ENCODE peak calls at places on chromosomes 12 and 14, in nine cellular contexts. P is psoas muscle, A is Calu3, G is AG09319, O is progenitor cell of endocrine pancreas, K is cardiac muscle cell, J is HCT116, T is GM13977, R is mesothelial cell of epicardium. D is an unnamed sample.

GRCh38 chr14:95255487-95255886 is 64.2 kb downstream of the CLMN start:
- DNase-seq in P (peak), A (peak), G (no peak), O (no peak), K (peak), J (peak), T (no peak), R (no peak), D (no peak)

GRCh38 chr12:55934343-55934742 is 3.4 kb downstream of the DGKA start:
- DNase-seq in P (no peak), A (no peak), G (no peak), O (no peak), K (no peak), J (no peak), T (no peak), R (no peak), D (no peak)

GRCh38 chr12:127149226-127149964 is 1117.6 kb upstream of the TMEM132C start:
- DNase-seq in P (no peak), A (no peak), G (peak), O (no peak), K (no peak), J (no peak), T (no peak), R (no peak), D (no peak)

GRCh38 chr12:129614221-129614885 is 289.5 kb downstream of the TMEM132D start:
- DNase-seq in P (no peak), A (no peak), G (no peak), O (no peak), K (no peak), J (no peak), T (no peak), R (no peak), D (no peak)

GRCh38 chr12:102486153-102486552 is 5.8 kb upstream of the IGF1 start:
- DNase-seq in P (no peak), A (no peak), G (no peak), O (no peak), K (no peak), J (no peak), T (no peak), R (no peak), D (no peak)

GRCh38 chr14:54719406-54719805 is 152.5 kb downstream of the SAMD4A start:
- DNase-seq in P (no peak), A (no peak), G (no peak), O (no peak), K (no peak), J (no peak), T (no peak), R (no peak), D (no peak)

GRCh38 chr12:1913377-1914115 is 4.9 kb downstream of the CACNA2D4 start:
- DNase-seq in P (no peak), A (no peak), G (no peak), O (no peak), K (peak), J (no peak), T (peak), R (peak), D (no peak)

GRCh38 chr12:66823857-66824570 is 145.1 kb upstream of the GRIP1 start:
- DNase-seq in P (no peak), A (peak), G (no peak), O (no peak), K (peak), J (no peak), T (no peak), R (no peak), D (peak)

GRCh38 chr12:12265571-12266388 is 1.1 kb downstream of the LRP6 start:
- DNase-seq in P (no peak), A (no peak), G (no peak), O (no peak), K (peak), J (no peak), T (peak), R (no peak), D (no peak)

GRCh38 chr12:38921025-38921677 is 15.8 kb upstream of the CPNE8 start:
- DNase-seq in P (no peak), A (peak), G (no peak), O (peak), K (peak), J (peak), T (peak), R (no peak), D (peak)
- TF ChIP-seq CTCF in P (peak), A (peak), G (peak), O (peak), K (peak), J (peak), T (peak), R (peak), D (peak)

GRCh38 chr12:113891167-113891692 is 74.9 kb downstream of the RBM19 start:
- DNase-seq in P (no peak), A (no peak), G (no peak), O (no peak), K (no peak), J (no peak), T (no peak), R (no peak), D (no peak)

GRCh38 chr12:113889076-113889475 is 77.0 kb downstream of the RBM19 start:
- DNase-seq in P (no peak), A (no peak), G (no peak), O (no peak), K (no peak), J (no peak), T (no peak), R (no peak), D (no peak)

GRCh38 chr12:113888435-113888834 is 77.7 kb downstream of the RBM19 start:
- DNase-seq in P (no peak), A (no peak), G (no peak), O (no peak), K (no peak), J (no peak), T (no peak), R (no peak), D (no peak)

GRCh38 chr12:113891737-113892520 is 74.2 kb downstream of the RBM19 start:
- DNase-seq in P (no peak), A (no peak), G (no peak), O (no peak), K (no peak), J (peak), T (no peak), R (no peak), D (no peak)

GRCh38 chr12:113889806-113890581 is 76.1 kb downstream of the RBM19 start:
- DNase-seq in P (no peak), A (no peak), G (no peak), O (no peak), K (no peak), J (no peak), T (no peak), R (no peak), D (no peak)
- TF ChIP-seq CTCF in P (no peak), A (no peak), G (no peak), O (no peak), K (no peak), J (no peak), T (no peak), R (no peak), D (no peak)

GRCh38 chr12:30822385-30823139 is 67.8 kb upstream of the CAPRIN2 start:
- DNase-seq in P (peak), A (peak), G (no peak), O (peak), K (peak), J (no peak), T (peak), R (peak), D (no peak)

GRCh38 chr12:30813741-30814687 is 59.3 kb upstream of the CAPRIN2 start:
- DNase-seq in P (no peak), A (no peak), G (no peak), O (no peak), K (no peak), J (no peak), T (no peak), R (no peak), D (no peak)

GRCh38 chr12:30820406-30820946 is 65.7 kb upstream of the CAPRIN2 start:
- DNase-seq in P (no peak), A (no peak), G (no peak), O (no peak), K (no peak), J (no peak), T (no peak), R (no peak), D (no peak)

GRCh38 chr12:30816742-30817465 is 62.2 kb upstream of the CAPRIN2 start:
- DNase-seq in P (no peak), A (no peak), G (no peak), O (no peak), K (no peak), J (no peak), T (no peak), R (no peak), D (no peak)

DNA sequence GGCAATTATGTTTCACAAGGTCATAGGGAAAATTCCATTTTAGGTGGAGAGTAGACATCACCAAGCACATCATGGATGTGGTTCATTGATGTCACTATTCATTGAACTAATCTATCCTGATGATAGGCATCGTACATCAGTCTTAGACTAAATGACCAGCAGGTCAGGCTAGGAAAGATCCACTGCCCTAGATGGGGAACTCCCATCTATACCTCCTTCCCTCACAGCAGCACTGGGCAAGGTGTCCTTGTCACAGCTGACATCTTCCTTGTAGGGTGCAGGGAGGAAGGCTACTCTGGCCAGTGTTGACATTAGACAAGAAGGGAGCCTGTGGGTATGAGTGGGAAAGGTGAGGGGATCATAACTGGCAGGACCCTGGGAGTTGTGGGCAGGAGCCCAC is 63.8 kb upstream of the CAPRIN2 start:
- DNase-seq in P (no peak), A (no peak), G (no peak), O (no peak), K (no peak), J (no peak), T (no peak), R (no peak), D (no peak)
- TF ChIP-seq CTCF in P (no peak), A (no peak), G (no peak), O (no peak), K (no peak), J (no peak), T (no peak), R (no peak), D (no peak)

DNA sequence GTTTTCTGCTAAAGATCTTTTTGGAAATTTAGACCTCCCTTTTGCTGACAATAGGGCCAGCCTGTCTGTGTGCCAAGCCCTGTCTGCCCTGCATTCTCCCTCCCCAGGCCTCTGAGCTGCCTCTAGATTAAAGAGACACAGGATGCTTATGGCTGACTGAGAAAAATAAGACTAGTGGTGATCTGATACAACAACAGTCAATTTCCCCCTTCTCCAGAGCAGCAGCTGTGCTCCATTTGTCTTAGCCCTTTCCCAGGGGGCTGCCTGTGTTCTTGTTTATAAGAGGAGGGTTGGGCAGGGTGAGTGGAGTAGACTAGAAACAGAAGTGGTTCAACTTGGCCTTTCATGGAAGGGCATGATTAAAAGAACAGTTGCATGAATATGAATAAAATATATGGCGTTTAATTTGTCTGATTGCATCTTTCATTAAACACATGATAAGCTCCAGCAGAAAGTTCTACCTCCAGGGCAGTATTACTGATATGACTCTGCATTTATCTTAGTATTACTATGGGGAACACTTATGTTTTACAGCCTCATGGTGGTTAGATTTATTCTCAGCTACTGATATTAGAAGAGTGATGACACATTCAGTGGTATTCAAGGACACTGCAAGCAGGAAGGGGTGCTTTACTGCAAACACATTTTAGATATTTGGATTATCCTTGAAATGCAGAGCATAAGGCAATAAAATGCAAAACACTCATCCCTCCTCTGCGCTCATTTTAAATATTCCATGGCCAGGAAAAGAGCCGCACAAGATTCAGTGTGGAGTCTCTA is 150.1 kb upstream of the CLEC14A start:
- DNase-seq in P (no peak), A (no peak), G (no peak), O (no peak), K (peak), J (no peak), T (no peak), R (no peak), D (no peak)
- TF ChIP-seq CTCF in P (no peak), A (no peak), G (no peak), O (peak), K (peak), J (no peak), T (no peak), R (no peak), D (no peak)

GRCh38 chr12:95739561-95740313 is 50.8 kb downstream of the NTN4 start:
- DNase-seq in P (peak), A (no peak), G (no peak), O (no peak), K (no peak), J (no peak), T (no peak), R (no peak), D (no peak)

GRCh38 chr12:95742586-95742985 is 48.0 kb downstream of the NTN4 start:
- DNase-seq in P (no peak), A (peak), G (no peak), O (no peak), K (no peak), J (no peak), T (no peak), R (no peak), D (no peak)

GRCh38 chr12:95738024-95738611 is 52.4 kb downstream of the NTN4 start:
- DNase-seq in P (no peak), A (peak), G (no peak), O (no peak), K (no peak), J (no peak), T (no peak), R (no peak), D (peak)

GRCh38 chr12:95741635-95742034 is 48.9 kb downstream of the NTN4 start:
- DNase-seq in P (no peak), A (no peak), G (no peak), O (no peak), K (no peak), J (no peak), T (no peak), R (no peak), D (no peak)

DNA sequence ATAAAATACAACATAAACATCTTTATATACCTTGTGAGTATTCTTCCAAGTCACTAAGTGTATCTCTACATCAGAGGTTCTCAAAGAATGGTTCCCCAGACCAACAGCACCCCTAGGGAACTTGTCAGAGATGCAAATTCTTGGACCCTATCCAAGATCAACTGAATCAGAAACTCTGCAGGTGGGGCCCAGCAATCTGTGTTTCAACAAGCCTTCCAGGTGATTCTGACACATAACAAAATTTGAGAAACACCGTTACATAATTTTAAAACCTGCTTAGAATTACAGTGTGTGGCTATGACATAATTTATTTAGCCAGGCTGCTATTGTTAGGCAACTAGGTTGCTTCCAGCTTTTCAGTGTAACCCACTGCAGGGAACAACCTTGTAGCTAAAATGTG is 49.8 kb downstream of the NTN4 start:
- DNase-seq in P (no peak), A (no peak), G (no peak), O (no peak), K (no peak), J (no peak), T (no peak), R (no peak), D (no peak)
- TF ChIP-seq CTCF in P (no peak), A (no peak), G (no peak), O (no peak), K (no peak), J (no peak), T (no peak), R (no peak), D (no peak)